ENCODE peak calls at places on chromosomes 2 and 18, in nine cellular contexts. C is CD8-positive, alpha-beta T cell; A is transverse colon; K is heart right ventricle; Q is A549; Y is right cardiac atrium; E is lower leg skin; R is IMR-90; P is cardiac fibroblast. X is an unnamed sample.

GRCh38 chr2:151051584-151052220 is 210.0 kb downstream of the RBM43 start:
- DNase-seq in Y (no peak), R (peak), E (peak), K (peak), C (no peak), Q (peak), P (peak), A (peak), X (peak)

GRCh38 chr18:70464343-70465114 is 175.7 kb downstream of the SOCS6 start:
- DNase-seq in C (peak), P (peak), A (peak), Y (peak), Q (peak), K (peak), E (peak), R (peak), X (peak)

GRCh38 chr2:138500592-138501426 is 761 bp upstream of the SPOPL start:
- DNase-seq in Y (peak), E (peak), Q (peak), R (no peak), C (no peak), A (peak), K (no peak), P (no peak), X (no peak)

GRCh38 chr2:189370719-189371118 is 70.6 kb upstream of the WDR75 start:
- DNase-seq in A (no peak), Y (no peak), K (no peak), R (peak), E (no peak), Q (no peak), P (peak), C (no peak), X (peak)

GRCh38 chr2:217027414-217027813 is 167.6 kb upstream of the TNP1 start:
- DNase-seq in Y (no peak), A (no peak), R (no peak), Q (no peak), E (no peak), C (no peak), P (no peak), K (no peak), X (no peak)

GRCh38 chr2:199455533-199456382 is 2.0 kb downstream of the SATB2 start:
- DNase-seq in C (no peak), A (peak), E (no peak), R (peak), Q (peak), K (no peak), Y (no peak), P (peak), X (peak)

GRCh38 chr18:43486462-43486861 is 209.2 kb upstream of the SYT4 start:
- DNase-seq in R (no peak), C (no peak), K (no peak), Q (no peak), E (no peak), A (no peak), P (no peak), Y (no peak), X (peak)

GRCh38 chr2:203743441-203743932 is 37.0 kb downstream of the CD28 start:
- DNase-seq in C (no peak), R (peak), Y (peak), A (no peak), E (no peak), Q (no peak), P (peak), K (no peak), X (peak)

GRCh38 chr2:133286326-133286922 is 281.8 kb downstream of the NCKAP5 start:
- DNase-seq in K (no peak), Q (no peak), R (peak), A (no peak), C (no peak), P (no peak), E (no peak), Y (no peak), X (peak)

GRCh38 chr18:10234912-10235439 is 219.5 kb upstream of the APCDD1 start:
- DNase-seq in P (peak), Y (no peak), R (peak), Q (no peak), E (no peak), A (no peak), K (no peak), C (no peak), X (peak)

GRCh38 chr2:204881519-204882111 is 336.3 kb downstream of the PARD3B start:
- DNase-seq in R (no peak), C (no peak), Q (no peak), A (no peak), Y (no peak), E (no peak), K (no peak), P (no peak), X (no peak)

GRCh38 chr2:155815851-155816250 is 516.7 kb downstream of the NR4A2 start:
- DNase-seq in E (no peak), K (no peak), R (no peak), C (no peak), Y (no peak), Q (no peak), A (no peak), P (no peak), X (peak)

GRCh38 chr2:174841931-174842330 is 77.7 kb upstream of the CHRNA1 start:
- DNase-seq in C (no peak), R (no peak), P (no peak), K (no peak), Y (no peak), E (no peak), Q (no peak), A (no peak), X (no peak)

GRCh38 chr2:174842496-174842895 is 78.2 kb upstream of the CHRNA1 start:
- DNase-seq in Q (no peak), K (no peak), P (no peak), R (no peak), A (no peak), C (no peak), Y (no peak), E (no peak), X (no peak)

GRCh38 chr2:174846941-174847938 is 83.0 kb upstream of the CHRNA1 start:
- DNase-seq in E (no peak), Q (no peak), K (peak), C (no peak), P (peak), R (peak), A (no peak), Y (no peak), X (peak)

GRCh38 chr2:174844295-174844708 is 80.0 kb upstream of the CHRNA1 start:
- DNase-seq in R (no peak), P (no peak), E (no peak), A (no peak), C (no peak), K (no peak), Y (no peak), Q (no peak), X (no peak)

DNA sequence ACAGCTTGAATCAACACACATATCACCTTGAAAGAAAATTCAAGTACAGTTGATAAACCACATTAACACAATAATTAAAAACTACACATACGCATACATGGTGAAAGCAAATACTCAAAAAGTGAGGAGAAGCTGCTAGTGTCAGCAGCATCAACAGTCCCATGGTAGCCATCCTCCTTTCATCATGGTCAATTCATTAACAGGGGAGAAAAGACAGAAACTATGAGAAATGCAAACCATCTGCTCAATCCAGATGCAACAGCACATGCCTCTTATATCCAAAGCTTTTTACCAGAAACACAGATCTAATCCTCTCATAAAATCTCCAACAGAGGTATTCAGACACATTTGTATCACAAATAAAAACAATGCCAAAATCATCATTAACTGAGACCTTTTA is 81.9 kb upstream of the CHRNA1 start:
- DNase-seq in K (no peak), A (no peak), Y (no peak), P (no peak), C (no peak), E (no peak), R (no peak), Q (no peak), X (peak)
- H3K4me3 ChIP-seq in K (peak), A (no peak), Y (no peak), P (peak), C (no peak), E (no peak), R (peak), Q (no peak), X (peak)

DNA sequence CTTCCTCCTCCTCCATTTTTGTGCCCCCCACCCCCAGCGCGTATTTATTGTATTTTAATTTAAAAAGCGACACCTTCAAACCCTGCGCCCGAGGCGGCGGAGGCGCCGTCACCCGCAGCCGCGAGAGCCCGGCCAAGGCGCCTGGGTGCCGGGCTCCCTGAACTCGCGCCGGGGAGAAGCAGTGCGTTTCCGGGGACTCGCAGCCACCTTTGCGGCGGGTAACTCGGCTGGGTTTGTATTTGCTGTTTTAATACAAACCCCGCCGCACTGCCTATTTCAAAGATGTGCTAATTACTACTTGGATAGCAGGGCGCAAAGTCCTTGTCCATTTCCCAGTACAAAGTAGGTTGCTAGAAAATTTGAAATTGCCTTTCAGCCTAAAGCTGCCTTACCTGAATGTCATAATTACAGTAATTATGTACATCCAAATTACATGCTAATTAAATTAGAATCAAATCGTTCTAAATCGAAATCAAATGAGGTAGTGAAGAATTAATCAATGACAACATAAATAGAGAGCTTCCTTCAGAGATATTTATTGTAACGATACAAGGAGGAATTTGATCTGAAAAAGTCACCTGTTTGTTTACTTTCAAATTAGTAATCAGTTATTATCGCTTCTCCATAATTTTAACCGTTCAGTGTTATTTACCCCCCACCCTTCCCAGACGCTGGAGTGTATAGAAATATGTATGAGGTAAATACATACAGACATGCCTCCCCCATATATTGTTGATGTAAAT is 8.0 kb downstream of the SP9 start:
- DNase-seq in E (no peak), P (no peak), K (no peak), Y (no peak), R (no peak), A (no peak), C (no peak), Q (no peak), X (peak)
- H3K4me3 ChIP-seq in E (no peak), P (no peak), K (no peak), Y (no peak), R (no peak), A (no peak), C (no peak), Q (no peak), X (peak)

DNA sequence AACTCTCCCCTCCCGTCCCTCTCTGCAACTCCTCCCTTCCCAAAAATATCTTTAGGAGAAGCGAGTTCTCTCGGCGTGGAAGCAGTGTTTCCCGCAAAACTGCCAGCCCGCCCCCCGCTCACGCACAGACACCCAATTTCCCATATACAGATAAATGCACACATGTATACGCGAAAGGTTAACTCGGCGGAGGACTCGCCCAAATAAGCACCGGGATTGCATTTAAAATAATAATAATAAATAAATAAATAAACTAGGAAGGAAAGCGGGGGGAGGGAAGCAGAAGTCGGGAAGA is 70.0 kb upstream of the PSMD14 start:
- DNase-seq in E (no peak), Q (no peak), Y (peak), P (no peak), R (no peak), A (no peak), C (no peak), K (no peak), X (peak)
- H3K4me3 ChIP-seq in E (peak), Q (peak), Y (peak), P (peak), R (peak), A (peak), C (peak), K (peak), X (peak)

GRCh38 chr2:43009448-43009847 is 217.0 kb downstream of the ZFP36L2 start:
- DNase-seq in P (no peak), E (no peak), K (no peak), C (no peak), Y (no peak), R (no peak), A (no peak), Q (no peak), X (no peak)

GRCh38 chr2:43013821-43014345 is 212.5 kb downstream of the ZFP36L2 start:
- DNase-seq in K (no peak), R (no peak), C (no peak), E (no peak), P (no peak), Y (no peak), Q (no peak), A (peak), X (no peak)

GRCh38 chr2:43010428-43011141 is 215.8 kb downstream of the ZFP36L2 start:
- DNase-seq in R (peak), E (no peak), P (no peak), C (no peak), Q (no peak), Y (no peak), K (no peak), A (no peak), X (no peak)

GRCh38 chr2:43011142-43011491 is 215.3 kb downstream of the ZFP36L2 start:
- DNase-seq in A (no peak), R (no peak), Q (no peak), P (no peak), Y (no peak), E (no peak), K (no peak), C (no peak), X (no peak)

GRCh38 chr2:43012966-43013365 is 213.4 kb downstream of the ZFP36L2 start:
- DNase-seq in C (no peak), Q (no peak), A (no peak), R (no peak), E (no peak), K (no peak), P (no peak), Y (no peak), X (no peak)
- H3K4me3 ChIP-seq in C (no peak), Q (no peak), A (no peak), R (no peak), E (no peak), K (no peak), P (no peak), Y (no peak), X (no peak)

DNA sequence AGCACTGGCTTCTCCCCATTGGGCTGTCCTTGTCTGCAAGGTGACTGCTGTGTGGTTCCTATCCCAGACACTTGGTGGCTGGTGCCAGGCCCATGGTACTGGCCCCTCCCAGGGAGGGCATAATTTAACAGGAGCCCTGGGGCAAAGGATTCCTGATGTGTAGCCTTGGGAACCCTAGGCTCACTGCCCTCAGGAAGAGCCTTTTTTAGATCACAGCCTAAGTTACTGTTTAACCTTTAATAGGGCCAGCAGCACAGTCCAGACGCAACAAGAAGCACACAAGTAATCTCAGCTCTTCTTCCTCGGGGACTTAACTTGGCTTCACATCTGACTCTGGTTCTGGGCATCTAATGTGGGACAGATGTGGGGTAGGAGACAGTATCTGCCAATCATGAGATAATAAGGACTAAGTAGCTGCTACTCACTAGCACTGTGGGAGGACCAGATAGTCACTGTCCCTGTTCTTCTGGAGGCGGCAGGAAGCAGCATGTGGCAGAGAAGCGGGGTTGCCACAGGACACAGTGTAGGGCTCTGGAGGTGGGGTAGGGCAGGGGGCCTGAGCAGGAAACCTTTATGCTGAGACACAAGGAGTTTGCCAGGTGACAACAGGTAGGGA is 136.3 kb downstream of the TMEM17 start:
- DNase-seq in Q (no peak), Y (no peak), P (no peak), E (no peak), A (no peak), C (no peak), R (no peak), K (no peak), X (no peak)
- H3K4me3 ChIP-seq in Q (no peak), Y (no peak), P (no peak), E (no peak), A (no peak), C (no peak), R (no peak), K (no peak), X (no peak)

DNA sequence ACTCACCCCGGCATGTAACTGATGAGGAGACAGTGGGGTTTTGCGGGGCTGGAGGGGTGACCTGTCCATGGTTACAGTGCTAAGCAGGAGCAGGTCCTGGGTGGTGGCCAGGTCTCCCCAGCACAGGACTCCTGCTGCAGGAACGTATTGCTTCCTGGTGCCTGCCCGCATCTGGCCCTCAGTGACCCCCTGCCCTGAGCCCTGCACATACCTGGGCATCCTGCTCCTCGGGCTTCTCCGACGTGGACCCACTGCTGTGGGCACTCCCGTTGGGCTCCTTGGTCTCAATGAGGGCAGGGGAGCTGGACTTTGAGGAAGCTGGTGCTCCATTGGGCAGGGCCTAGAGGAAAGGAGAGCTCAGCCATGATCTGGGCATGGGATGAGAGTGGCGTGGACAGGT is 43.5 kb downstream of the CENPO start:
- DNase-seq in Q (no peak), P (no peak), R (no peak), C (no peak), E (no peak), A (no peak), Y (no peak), K (no peak), X (no peak)
- H3K4me3 ChIP-seq in Q (no peak), P (no peak), R (no peak), C (no peak), E (no peak), A (no peak), Y (no peak), K (no peak), X (no peak)

X was measured in GM23248.